ENCODE peak calls at places on chromosome 4, in five cellular contexts. K, M, Q, S and B are unnamed samples.

GRCh38 chr4:46781434-46782092 is 127.5 kb downstream of the COX7B2 start:
- DNase-seq in K (no peak), M (no peak), Q (no peak), S (no peak), B (no peak)

GRCh38 chr4:43776371-43776770 is 672.2 kb downstream of the KCTD8 start:
- DNase-seq in K (peak; percentile 36), M (no peak), Q (no peak), S (no peak), B (no peak)

GRCh38 chr4:114226968-114227760 is 247.7 kb upstream of the ARSJ start:
- DNase-seq in K (no peak), M (no peak), Q (no peak), S (no peak), B (no peak)

GRCh38 chr4:22391548-22391947 is 124.3 kb downstream of the ADGRA3 start:
- DNase-seq in K (no peak), M (no peak), Q (no peak), S (no peak), B (no peak)

GRCh38 chr4:168978001-168978700 is 31.9 kb downstream of the CBR4 start:
- DNase-seq in K (peak; percentile 15), M (no peak), Q (no peak), S (no peak), B (no peak)

GRCh38 chr4:19776021-19776459 is 475.7 kb upstream of the SLIT2 start:
- DNase-seq in K (peak; percentile 97), M (no peak), Q (no peak), S (no peak), B (no peak)

GRCh38 chr4:171727185-171727584 is 86.0 kb upstream of the GALNTL6 start:
- DNase-seq in K (no peak), M (no peak), Q (no peak), S (no peak), B (no peak)

GRCh38 chr4:37232315-37232714 is 12.2 kb upstream of the NWD2 start:
- DNase-seq in K (no peak), M (no peak), Q (no peak), S (no peak), B (no peak)

GRCh38 chr4:136281307-136281706 is 1251.0 kb downstream of the PCDH18 start:
- DNase-seq in K (no peak), M (no peak), Q (no peak), S (no peak), B (no peak)

GRCh38 chr4:14361084-14361483 is 641.2 kb upstream of the CPEB2 start:
- DNase-seq in K (peak; percentile 64), M (no peak), Q (no peak), S (no peak), B (no peak)

GRCh38 chr4:169397762-169398161 is 127.0 kb upstream of the SH3RF1 start:
- DNase-seq in K (peak; percentile 58), M (no peak), Q (no peak), S (no peak), B (no peak)

GRCh38 chr4:159358226-159358625 is 255.3 kb downstream of the RAPGEF2 start:
- DNase-seq in K (peak; percentile 66), M (no peak), Q (no peak), S (no peak), B (no peak)

GRCh38 chr4:139783761-139784484 is 118.3 kb downstream of the MGST2 start:
- DNase-seq in K (no peak), M (no peak), Q (no peak), S (peak; percentile 31), B (no peak)

GRCh38 chr4:61428950-61429349 is 228.8 kb downstream of the ADGRL3 start:
- DNase-seq in K (no peak), M (no peak), Q (no peak), S (no peak), B (no peak)

GRCh38 chr4:73603307-73603710 is 16.9 kb downstream of the RASSF6 start:
- DNase-seq in K (peak; percentile 69), M (no peak), Q (no peak), S (no peak), B (no peak)

GRCh38 chr4:118173956-118174355 is 139.7 kb downstream of the NDST3 start:
- DNase-seq in K (no peak), M (no peak), Q (peak; percentile 72), S (no peak), B (no peak)

GRCh38 chr4:108933046-108933445 is 170.2 kb upstream of the ETNPPL start:
- DNase-seq in K (no peak), M (no peak), Q (no peak), S (no peak), B (no peak)

GRCh38 chr4:121758896-121759568 is 5.9 kb downstream of the SMIM43 start:
- DNase-seq in K (peak; percentile 74), M (no peak), Q (no peak), S (no peak), B (no peak)

GRCh38 chr4:30792616-30793015 is 72.4 kb downstream of the PCDH7 start:
- DNase-seq in K (no peak), M (no peak), Q (no peak), S (no peak), B (no peak)

GRCh38 chr4:172809319-172809718 is 359.3 kb upstream of the GALNT7 start:
- DNase-seq in K (no peak), M (no peak), Q (no peak), S (peak; percentile 34), B (no peak)

GRCh38 chr4:177008071-177008835 is 215.5 kb upstream of the VEGFC start:
- DNase-seq in K (peak; percentile 90), M (no peak), Q (no peak), S (no peak), B (no peak)

GRCh38 chr4:14254252-14254651 is 626.7 kb upstream of the BOD1L1 start:
- DNase-seq in K (peak; percentile 48), M (no peak), Q (no peak), S (peak; percentile 65), B (no peak)

GRCh38 chr4:99845708-99846469 is 29.3 kb downstream of the DAPP1 start:
- DNase-seq in K (no peak), M (no peak), Q (no peak), S (no peak), B (no peak)

GRCh38 chr4:182574706-182575105 is 331.5 kb downstream of the TENM3 start:
- DNase-seq in K (no peak), M (no peak), Q (no peak), S (no peak), B (no peak)

GRCh38 chr4:101599620-101600019 is 190.9 kb upstream of the BANK1 start:
- DNase-seq in K (peak; percentile 89), M (no peak), Q (no peak), S (no peak), B (no peak)

GRCh38 chr4:76194325-76194724 is 19.3 kb downstream of the SCARB2 start:
- DNase-seq in K (peak; percentile 99), M (no peak), Q (no peak), S (no peak), B (no peak)

GRCh38 chr4:39046243-39046642 is 14.0 kb upstream of the TMEM156 start:
- DNase-seq in K (peak; percentile 94), M (no peak), Q (no peak), S (no peak), B (no peak)

GRCh38 chr4:76622126-76622525 is 187.1 kb downstream of the SHROOM3 start:
- DNase-seq in K (peak; percentile 98), M (no peak), Q (no peak), S (no peak), B (no peak)

GRCh38 chr4:185472063-185472542 is 570 bp upstream of the CCDC110 start:
- DNase-seq in K (no peak), M (no peak), Q (no peak), S (no peak), B (no peak)

GRCh38 chr4:75769044-75769443 is 44.7 kb downstream of the USO1 start:
- DNase-seq in K (no peak), M (no peak), Q (no peak), S (no peak), B (no peak)

GRCh38 chr4:176034936-176035335 is 30.7 kb upstream of the WDR17 start:
- DNase-seq in K (no peak), M (no peak), Q (no peak), S (no peak), B (no peak)

DNA sequence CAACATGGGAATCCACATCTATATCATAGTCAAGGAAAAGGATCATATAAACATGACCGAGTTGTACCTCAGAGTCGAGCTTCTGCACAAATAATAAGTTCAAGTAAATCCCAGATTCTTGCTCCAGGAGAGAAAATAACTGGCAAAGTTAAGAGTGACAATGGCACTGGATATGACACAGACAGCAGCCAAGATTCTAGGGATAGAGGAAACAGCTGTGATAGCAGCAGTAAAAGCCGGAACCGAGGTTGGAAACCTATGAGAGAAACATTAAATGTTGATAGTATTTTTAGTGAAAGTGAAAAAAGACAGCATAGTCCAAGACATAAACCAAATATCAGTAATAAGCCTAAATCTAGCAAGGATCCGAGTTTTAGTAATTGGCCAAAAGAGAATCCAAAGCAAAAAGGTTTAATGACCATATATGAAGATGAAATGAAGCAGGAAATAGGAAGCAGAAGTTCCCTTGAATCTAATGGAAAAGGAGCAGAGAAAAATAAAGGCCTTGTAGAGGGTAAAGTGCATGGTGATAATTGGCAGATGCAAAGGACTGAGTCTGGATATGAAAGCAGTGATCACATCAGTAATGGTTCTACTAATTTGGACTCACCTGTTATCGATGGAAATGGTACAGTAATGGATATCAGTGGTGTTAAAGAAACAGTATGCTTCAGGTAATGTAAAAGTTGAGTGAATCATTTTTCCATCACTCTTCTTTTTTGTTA is 50.4 kb downstream of the FABP2 start:
- DNase-seq in K (no peak), M (no peak), Q (no peak), S (no peak), B (no peak)
- TF ChIP-seq CTCF in K (no peak), M (no peak), Q (no peak), S (no peak), B (no peak)

GRCh38 chr4:86762649-86763048 is 86.5 kb downstream of the SLC10A6 start:
- DNase-seq in K (no peak), M (no peak), Q (no peak), S (no peak), B (no peak)
- TF ChIP-seq CTCF in K (no peak), M (no peak), Q (no peak), S (no peak), B (no peak)

GRCh38 chr4:179867300-179867878 is 2375.8 kb upstream of the TENM3 start:
- DNase-seq in K (peak; percentile 24), M (no peak), Q (peak; percentile 54), S (peak; percentile 85), B (no peak)
- TF ChIP-seq CTCF in K (peak; percentile 53), M (no peak), Q (peak; percentile 78), S (peak; percentile 89), B (peak; percentile 86)

GRCh38 chr4:112908511-112908910 is 140.9 kb upstream of the ANK2 start:
- DNase-seq in K (peak; percentile 18), M (no peak), Q (no peak), S (no peak), B (no peak)

GRCh38 chr4:112905728-112906127 is 143.7 kb upstream of the ANK2 start:
- DNase-seq in K (no peak), M (no peak), Q (no peak), S (no peak), B (no peak)

DNA sequence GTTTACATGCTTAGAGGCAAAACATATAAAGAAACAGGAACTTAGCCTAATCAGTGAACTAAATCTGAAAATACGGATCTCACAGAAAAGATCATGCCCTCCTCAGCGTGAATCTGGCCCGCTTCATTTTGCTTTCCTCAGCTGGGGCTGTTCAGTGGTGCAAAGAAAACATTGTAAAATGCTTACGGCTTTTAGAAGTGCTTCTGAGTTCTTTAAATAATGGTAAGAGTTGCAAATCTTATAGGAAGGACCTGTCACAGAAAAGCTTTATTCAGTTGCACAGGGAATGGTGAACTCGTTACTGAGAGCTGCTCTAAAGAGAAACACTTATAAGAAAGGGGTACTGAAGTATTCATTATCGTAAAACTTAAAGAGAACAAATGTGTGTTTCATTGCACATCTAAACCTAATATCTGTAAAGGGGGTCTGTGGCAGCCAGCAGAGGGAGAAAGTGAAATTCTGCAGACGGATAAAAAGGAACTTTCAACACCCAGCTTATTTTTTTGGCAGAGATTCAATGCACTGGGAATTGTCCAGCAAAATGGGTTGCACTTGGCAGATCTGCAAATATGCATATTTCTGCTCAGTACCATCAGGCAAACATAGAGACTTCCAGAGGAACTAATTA is 139.2 kb upstream of the ANK2 start:
- DNase-seq in K (no peak), M (no peak), Q (no peak), S (no peak), B (no peak)
- TF ChIP-seq CTCF in K (no peak), M (no peak), Q (no peak), S (no peak), B (peak; percentile 28)